ENCODE peak calls at places on chromosomes 6 and 20, in seven cellular contexts. One of them, this sample, is unnamed.

GRCh38 chr20:1171461-1172093 is 13.2 kb downstream of the TMEM74B start:
- DNase-seq in ELR: peak; percentile 46
- DNase-seq in iPS DF 6.9: no peak
- DNase-seq in dorsolateral prefrontal cortex: no peak
- DNase-seq in fibroblast of mammary gland: peak; percentile 34
- DNase-seq in activated T-cell treated with anti-CD3 and anti-CD28 coated beads, Interleukin-2, amount 50 U/mL, for 72 hours: peak; percentile 13
- DNase-seq in NCI-H1417: no peak
- DNase-seq in this sample: no peak

GRCh38 chr20:48921883-48922867 is 664 bp downstream of the ARFGEF2 start:
- DNase-seq in fibroblast of mammary gland: peak; percentile 37
- DNase-seq in iPS DF 6.9: peak; percentile 5
- DNase-seq in ELR: peak; percentile 70
- DNase-seq in activated T-cell treated with anti-CD3 and anti-CD28 coated beads, Interleukin-2, amount 50 U/mL, for 72 hours: no peak
- DNase-seq in NCI-H1417: peak; percentile 83
- DNase-seq in dorsolateral prefrontal cortex: no peak
- DNase-seq in this sample: no peak

GRCh38 chr6:131787079-131787478 is 20.7 kb upstream of the ENPP1 start:
- DNase-seq in activated T-cell treated with anti-CD3 and anti-CD28 coated beads, Interleukin-2, amount 50 U/mL, for 72 hours: no peak
- DNase-seq in dorsolateral prefrontal cortex: no peak
- DNase-seq in NCI-H1417: no peak
- DNase-seq in fibroblast of mammary gland: peak; percentile 59
- DNase-seq in iPS DF 6.9: no peak
- DNase-seq in ELR: peak; percentile 80
- DNase-seq in this sample: no peak

GRCh38 chr20:44705364-44706094 is 9.6 kb upstream of the CCN5 start:
- DNase-seq in iPS DF 6.9: no peak
- DNase-seq in NCI-H1417: no peak
- DNase-seq in fibroblast of mammary gland: no peak
- DNase-seq in dorsolateral prefrontal cortex: no peak
- DNase-seq in ELR: no peak
- DNase-seq in activated T-cell treated with anti-CD3 and anti-CD28 coated beads, Interleukin-2, amount 50 U/mL, for 72 hours: no peak
- DNase-seq in this sample: no peak

GRCh38 chr6:43395822-43396221 is 26.4 kb upstream of the ZNF318 start:
- DNase-seq in NCI-H1417: peak; percentile 57
- DNase-seq in iPS DF 6.9: no peak
- DNase-seq in ELR: no peak
- DNase-seq in fibroblast of mammary gland: no peak
- DNase-seq in activated T-cell treated with anti-CD3 and anti-CD28 coated beads, Interleukin-2, amount 50 U/mL, for 72 hours: no peak
- DNase-seq in dorsolateral prefrontal cortex: no peak
- DNase-seq in this sample: no peak

GRCh38 chr20:9508240-9508661 is 6.1 kb upstream of the LAMP5 start:
- DNase-seq in iPS DF 6.9: no peak
- DNase-seq in dorsolateral prefrontal cortex: no peak
- DNase-seq in activated T-cell treated with anti-CD3 and anti-CD28 coated beads, Interleukin-2, amount 50 U/mL, for 72 hours: no peak
- DNase-seq in ELR: no peak
- DNase-seq in NCI-H1417: no peak
- DNase-seq in fibroblast of mammary gland: no peak
- DNase-seq in this sample: no peak

GRCh38 chr6:107611060-107611824 is 121.3 kb downstream of the SOBP start:
- DNase-seq in dorsolateral prefrontal cortex: no peak
- DNase-seq in ELR: no peak
- DNase-seq in iPS DF 6.9: no peak
- DNase-seq in activated T-cell treated with anti-CD3 and anti-CD28 coated beads, Interleukin-2, amount 50 U/mL, for 72 hours: no peak
- DNase-seq in fibroblast of mammary gland: no peak
- DNase-seq in NCI-H1417: no peak
- DNase-seq in this sample: no peak

GRCh38 chr6:45590225-45590624 is 212.5 kb upstream of the SUPT3H start:
- DNase-seq in iPS DF 6.9: no peak
- DNase-seq in fibroblast of mammary gland: peak; percentile 92
- DNase-seq in NCI-H1417: peak; percentile 87
- DNase-seq in dorsolateral prefrontal cortex: no peak
- DNase-seq in ELR: peak; percentile 92
- DNase-seq in activated T-cell treated with anti-CD3 and anti-CD28 coated beads, Interleukin-2, amount 50 U/mL, for 72 hours: no peak
- DNase-seq in this sample: no peak

GRCh38 chr6:130326496-130326895 is 39.3 kb upstream of the TMEM200A start:
- DNase-seq in NCI-H1417: no peak
- DNase-seq in iPS DF 6.9: no peak
- DNase-seq in ELR: no peak
- DNase-seq in dorsolateral prefrontal cortex: no peak
- DNase-seq in activated T-cell treated with anti-CD3 and anti-CD28 coated beads, Interleukin-2, amount 50 U/mL, for 72 hours: no peak
- DNase-seq in fibroblast of mammary gland: no peak
- DNase-seq in this sample: no peak

GRCh38 chr20:60057866-60058807 is 99.9 kb downstream of the CDH26 start:
- DNase-seq in dorsolateral prefrontal cortex: no peak
- DNase-seq in fibroblast of mammary gland: peak; percentile 57
- DNase-seq in NCI-H1417: peak; percentile 98
- DNase-seq in ELR: no peak
- DNase-seq in iPS DF 6.9: no peak
- DNase-seq in activated T-cell treated with anti-CD3 and anti-CD28 coated beads, Interleukin-2, amount 50 U/mL, for 72 hours: peak; percentile 36
- DNase-seq in this sample: no peak

GRCh38 chr6:3616565-3617176 is 134.8 kb downstream of the PXDC1 start:
- DNase-seq in fibroblast of mammary gland: no peak
- DNase-seq in ELR: no peak
- DNase-seq in dorsolateral prefrontal cortex: no peak
- DNase-seq in iPS DF 6.9: no peak
- DNase-seq in NCI-H1417: peak; percentile 16
- DNase-seq in activated T-cell treated with anti-CD3 and anti-CD28 coated beads, Interleukin-2, amount 50 U/mL, for 72 hours: no peak
- DNase-seq in this sample: no peak

GRCh38 chr20:53344891-53345290 is 248.7 kb downstream of the ZNF217 start:
- DNase-seq in iPS DF 6.9: no peak
- DNase-seq in activated T-cell treated with anti-CD3 and anti-CD28 coated beads, Interleukin-2, amount 50 U/mL, for 72 hours: no peak
- DNase-seq in ELR: no peak
- DNase-seq in dorsolateral prefrontal cortex: no peak
- DNase-seq in fibroblast of mammary gland: no peak
- DNase-seq in NCI-H1417: no peak
- DNase-seq in this sample: no peak

GRCh38 chr6:85403331-85404015 is 46.4 kb upstream of the NT5E start:
- DNase-seq in ELR: peak; percentile 96
- DNase-seq in fibroblast of mammary gland: peak; percentile 85
- DNase-seq in dorsolateral prefrontal cortex: no peak
- DNase-seq in iPS DF 6.9: no peak
- DNase-seq in activated T-cell treated with anti-CD3 and anti-CD28 coated beads, Interleukin-2, amount 50 U/mL, for 72 hours: no peak
- DNase-seq in NCI-H1417: no peak
- DNase-seq in this sample: no peak

GRCh38 chr6:1554241-1554880 is 55.4 kb upstream of the FOXC1 start:
- DNase-seq in dorsolateral prefrontal cortex: no peak
- DNase-seq in ELR: peak; percentile 8
- DNase-seq in NCI-H1417: no peak
- DNase-seq in activated T-cell treated with anti-CD3 and anti-CD28 coated beads, Interleukin-2, amount 50 U/mL, for 72 hours: peak; percentile 1
- DNase-seq in iPS DF 6.9: no peak
- DNase-seq in fibroblast of mammary gland: no peak
- DNase-seq in this sample: no peak

GRCh38 chr20:49712918-49713778 is 530 bp downstream of the B4GALT5 start:
- DNase-seq in ELR: peak; percentile 63
- DNase-seq in NCI-H1417: peak; percentile 82
- DNase-seq in iPS DF 6.9: no peak
- DNase-seq in activated T-cell treated with anti-CD3 and anti-CD28 coated beads, Interleukin-2, amount 50 U/mL, for 72 hours: peak; percentile 39
- DNase-seq in dorsolateral prefrontal cortex: no peak
- DNase-seq in fibroblast of mammary gland: no peak
- DNase-seq in this sample: peak; percentile 38

GRCh38 chr6:90351696-90352095 is 55.1 kb upstream of the BACH2 start:
- DNase-seq in iPS DF 6.9: no peak
- DNase-seq in fibroblast of mammary gland: peak; percentile 80
- DNase-seq in NCI-H1417: no peak
- DNase-seq in ELR: no peak
- DNase-seq in dorsolateral prefrontal cortex: no peak
- DNase-seq in activated T-cell treated with anti-CD3 and anti-CD28 coated beads, Interleukin-2, amount 50 U/mL, for 72 hours: peak; percentile 9
- DNase-seq in this sample: no peak

GRCh38 chr6:14129572-14129971 is 12.0 kb downstream of the CD83 start:
- DNase-seq in dorsolateral prefrontal cortex: peak; percentile 55
- DNase-seq in activated T-cell treated with anti-CD3 and anti-CD28 coated beads, Interleukin-2, amount 50 U/mL, for 72 hours: peak; percentile 22
- DNase-seq in fibroblast of mammary gland: peak; percentile 79
- DNase-seq in NCI-H1417: peak; percentile 78
- DNase-seq in ELR: peak; percentile 70
- DNase-seq in iPS DF 6.9: peak; percentile 31
- DNase-seq in this sample: no peak

GRCh38 chr6:18141805-18142590 is 12.9 kb downstream of the TPMT start:
- DNase-seq in dorsolateral prefrontal cortex: no peak
- DNase-seq in NCI-H1417: peak; percentile 78
- DNase-seq in activated T-cell treated with anti-CD3 and anti-CD28 coated beads, Interleukin-2, amount 50 U/mL, for 72 hours: no peak
- DNase-seq in iPS DF 6.9: no peak
- DNase-seq in fibroblast of mammary gland: no peak
- DNase-seq in ELR: no peak
- DNase-seq in this sample: no peak

GRCh38 chr6:31690231-31691077 is 9.6 kb upstream of the LY6G5C start:
- DNase-seq in ELR: no peak
- DNase-seq in NCI-H1417: no peak
- DNase-seq in activated T-cell treated with anti-CD3 and anti-CD28 coated beads, Interleukin-2, amount 50 U/mL, for 72 hours: no peak
- DNase-seq in iPS DF 6.9: no peak
- DNase-seq in dorsolateral prefrontal cortex: no peak
- DNase-seq in fibroblast of mammary gland: no peak
- DNase-seq in this sample: no peak

GRCh38 chr6:109466212-109466923 is 10.8 kb upstream of the MICAL1 start:
- DNase-seq in activated T-cell treated with anti-CD3 and anti-CD28 coated beads, Interleukin-2, amount 50 U/mL, for 72 hours: no peak
- DNase-seq in dorsolateral prefrontal cortex: no peak
- DNase-seq in fibroblast of mammary gland: no peak
- DNase-seq in NCI-H1417: no peak
- DNase-seq in ELR: no peak
- DNase-seq in iPS DF 6.9: no peak
- DNase-seq in this sample: no peak

GRCh38 chr20:15449061-15449460 is 1111.6 kb upstream of the FLRT3 start:
- DNase-seq in iPS DF 6.9: no peak
- DNase-seq in dorsolateral prefrontal cortex: no peak
- DNase-seq in ELR: no peak
- DNase-seq in activated T-cell treated with anti-CD3 and anti-CD28 coated beads, Interleukin-2, amount 50 U/mL, for 72 hours: no peak
- DNase-seq in NCI-H1417: no peak
- DNase-seq in fibroblast of mammary gland: no peak
- DNase-seq in this sample: no peak